ENCODE peak calls at places on chromosome 20, in four cellular contexts. X is K562, Q is WTC11, W is HepG2. Z is an unnamed sample.

GRCh38 chr20:45282700-45283528 is 23.7 kb upstream of the RBPJL start:
- DNase-seq in W (no peak), X (no peak), Q (no peak), Z (no peak)

GRCh38 chr20:62642666-62643520 is 590 bp downstream of the SLCO4A1 start:
- DNase-seq in X (peak; percentile 66), Q (peak; percentile 51), W (no peak), Z (no peak)

GRCh38 chr20:12941025-12941424 is 67.7 kb upstream of the SPTLC3 start:
- DNase-seq in W (peak; percentile 34), X (no peak), Q (no peak), Z (no peak)

GRCh38 chr20:19835533-19836222 is 77.6 kb downstream of the RIN2 start:
- DNase-seq in W (no peak), Q (peak; percentile 20), X (no peak), Z (no peak)

GRCh38 chr20:63968136-63968927 is 1.4 kb downstream of the ZNF512B start:
- DNase-seq in X (no peak), Q (no peak), W (no peak), Z (no peak)

GRCh38 chr20:48725589-48725991 is 102.2 kb downstream of the PREX1 start:
- DNase-seq in W (no peak), X (peak; percentile 38), Q (no peak), Z (no peak)

GRCh38 chr20:63772781-63773520 is 33.4 kb downstream of the SLC2A4RG start:
- DNase-seq in Q (no peak), X (no peak), W (no peak), Z (no peak)

GRCh38 chr20:36241678-36242077 is 5.4 kb downstream of the AAR2 start:
- DNase-seq in W (no peak), X (no peak), Q (no peak), Z (no peak)

GRCh38 chr20:17419459-17419858 is 111.7 kb downstream of the BFSP1 start:
- DNase-seq in X (no peak), Q (no peak), W (no peak), Z (no peak)

GRCh38 chr20:16491277-16491912 is 81.9 kb downstream of the KIF16B start:
- DNase-seq in X (no peak), W (no peak), Q (no peak), Z (peak; percentile 1)

GRCh38 chr20:50311308-50312001 is 120.8 kb downstream of the CEBPB start:
- DNase-seq in X (no peak), W (no peak), Q (no peak), Z (no peak)
- TF ChIP-seq CBFB in X (no peak), W (no peak), Q (no peak), Z (no peak)

GRCh38 chr20:59645316-59645715 is 41.0 kb downstream of the PHACTR3 start:
- DNase-seq in W (no peak), X (no peak), Q (no peak), Z (no peak)
- TF ChIP-seq CBFB in W (no peak), X (no peak), Q (no peak), Z (no peak)

DNA sequence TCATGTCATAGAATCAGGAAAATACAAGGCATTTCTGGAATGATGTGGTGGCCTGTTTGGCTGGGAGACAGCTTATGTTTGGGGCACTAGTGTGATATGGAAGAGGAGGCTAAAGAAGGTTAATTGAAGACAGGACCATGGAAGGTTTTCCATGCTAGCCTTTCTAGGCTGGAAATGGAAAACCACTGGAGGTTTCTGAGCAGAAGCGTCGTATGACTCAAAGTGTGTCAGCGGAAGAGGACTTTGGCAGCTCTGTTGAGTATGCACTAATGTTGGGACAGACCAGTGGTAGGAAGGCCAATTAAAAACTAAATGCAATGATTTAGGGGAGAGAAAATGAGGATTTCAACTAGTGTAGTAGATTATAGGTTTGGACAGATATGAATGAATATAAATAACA is 413.1 kb downstream of the PLCB1 start:
- DNase-seq in W (no peak), Q (no peak), X (no peak), Z (no peak)
- TF ChIP-seq CBFB in W (no peak), Q (no peak), X (no peak), Z (no peak)

GRCh38 chr20:2759143-2759542 is 41.3 kb downstream of the CPXM1 start:
- DNase-seq in W (no peak), X (no peak), Q (no peak), Z (no peak)

GRCh38 chr20:2761885-2762284 is 38.5 kb downstream of the CPXM1 start:
- DNase-seq in Q (no peak), W (no peak), X (no peak), Z (no peak)

GRCh38 chr20:2762578-2763131 is 37.8 kb downstream of the CPXM1 start:
- DNase-seq in X (no peak), Q (no peak), W (no peak), Z (no peak)

GRCh38 chr20:2759603-2760360 is 40.6 kb downstream of the CPXM1 start:
- DNase-seq in W (no peak), X (no peak), Q (no peak), Z (no peak)

DNA sequence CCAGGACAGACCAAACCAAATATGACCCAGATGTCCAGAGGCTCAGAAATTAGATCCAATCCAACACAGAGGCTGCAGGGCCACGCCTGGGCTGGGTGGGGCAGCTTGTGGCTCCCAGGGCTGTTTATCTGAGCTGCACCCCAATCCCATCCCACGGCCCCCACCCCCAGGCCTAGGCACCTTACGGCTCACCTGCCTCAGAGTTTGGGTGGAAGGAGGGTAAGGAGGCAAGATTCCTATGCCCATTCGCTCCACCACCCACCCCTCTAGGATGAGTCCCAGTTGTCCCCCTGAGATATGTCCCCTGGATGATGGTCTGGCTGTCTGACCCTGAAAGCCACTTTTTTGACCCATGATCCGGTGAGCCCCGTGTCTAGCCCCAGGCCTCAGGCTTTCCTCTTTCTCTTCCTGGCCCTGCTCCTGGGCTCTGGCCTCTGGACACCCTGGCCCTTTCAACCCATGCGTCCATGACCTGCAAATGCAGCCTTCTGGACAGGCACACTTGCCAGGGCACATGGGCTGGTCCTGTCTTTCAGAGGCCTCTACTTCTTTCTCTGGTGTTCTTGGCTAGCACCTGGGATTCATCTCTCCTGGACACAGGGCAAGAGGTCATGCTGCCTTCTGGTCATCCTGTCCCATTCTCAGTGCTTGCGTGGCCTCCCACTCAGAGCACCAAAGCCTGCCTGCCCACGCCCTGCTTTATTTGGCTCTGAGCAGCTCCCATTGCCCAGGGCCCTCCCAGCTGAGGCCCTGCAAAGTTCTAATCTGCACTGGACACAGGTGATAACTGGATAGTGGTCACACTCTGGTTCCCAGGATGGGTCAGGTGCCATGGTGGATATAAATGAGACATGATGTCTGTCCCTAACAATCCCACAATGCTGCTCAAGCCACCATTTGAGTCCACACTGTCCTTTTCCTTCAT is 39.8 kb downstream of the CPXM1 start:
- DNase-seq in Q (no peak), W (no peak), X (no peak), Z (no peak)
- TF ChIP-seq CBFB in Q (no peak), W (no peak), X (no peak), Z (no peak)

GRCh38 chr20:1943267-1944002 is 48.2 kb downstream of the SIRPA start:
- DNase-seq in X (no peak), W (peak; percentile 55), Q (no peak), Z (no peak)
- TF ChIP-seq CBFB in X (no peak), W (no peak), Q (no peak), Z (no peak)

GRCh38 chr20:39356913-39357312 is 394.8 kb downstream of the DHX35 start:
- DNase-seq in W (no peak), Q (no peak), X (no peak), Z (no peak)

GRCh38 chr20:39360029-39360620 is 398.0 kb downstream of the DHX35 start:
- DNase-seq in X (no peak), W (no peak), Q (no peak), Z (no peak)

DNA sequence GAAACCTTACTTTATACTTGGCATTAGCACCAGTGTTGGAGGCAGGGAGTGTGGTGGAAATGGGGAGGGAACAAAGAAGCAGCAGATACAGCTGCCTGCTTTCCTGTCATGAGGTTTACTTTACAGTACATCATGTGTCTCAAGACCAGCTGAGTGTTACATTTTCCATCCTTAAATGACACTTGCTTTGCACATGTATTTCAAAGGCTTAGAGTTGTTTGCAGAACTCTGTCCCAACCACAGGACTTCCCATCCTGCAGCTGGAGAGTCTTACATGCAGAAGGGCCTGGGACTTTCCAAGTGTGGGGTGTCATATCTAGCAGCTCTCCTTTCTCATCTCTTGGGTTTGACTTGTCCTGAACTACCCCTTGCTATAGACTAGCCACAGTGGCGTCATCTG is 395.9 kb downstream of the DHX35 start:
- DNase-seq in W (no peak), X (no peak), Q (no peak), Z (peak; percentile 36)
- TF ChIP-seq CBFB in W (no peak), X (no peak), Q (no peak), Z (no peak)

GRCh38 chr20:9311132-9311531 is 203.3 kb upstream of the LAMP5 start:
- DNase-seq in W (no peak), X (no peak), Q (no peak), Z (no peak)
- TF ChIP-seq CBFB in W (no peak), X (no peak), Q (no peak), Z (no peak)

GRCh38 chr20:33832113-33832853 is 21.1 kb downstream of the CHMP4B start:
- DNase-seq in Q (peak; percentile 26), X (no peak), W (no peak), Z (no peak)
- TF ChIP-seq CBFB in Q (no peak), X (no peak), W (no peak), Z (no peak)

Z was measured in GM12878.